ENCODE peak calls at places on chromosomes 6 and 20, in four cellular contexts. C is colonic mucosa, L is NT2/D1, Q is mammary epithelial cell. X is an unnamed sample.

GRCh38 chr20:22453244-22454080 is 130.9 kb downstream of the FOXA2 start:
- DNase-seq in C (peak; percentile 73), L (no peak), Q (peak; percentile 43), X (no peak)

GRCh38 chr6:42448906-42449659 is 2.6 kb downstream of the TRERF1 start:
- DNase-seq in C (no peak), L (no peak), Q (peak; percentile 9), X (no peak)

GRCh38 chr6:138757131-138757530 is 16.4 kb upstream of the CCDC28A start:
- DNase-seq in C (no peak), L (no peak), Q (no peak), X (no peak)

GRCh38 chr6:27836080-27836782 is 76.0 kb downstream of the OR2B2 start:
- DNase-seq in C (no peak), L (no peak), Q (no peak), X (no peak)

GRCh38 chr20:1949306-1949705 is 44.6 kb downstream of the PDYN start:
- DNase-seq in C (no peak), L (no peak), Q (no peak), X (no peak)

GRCh38 chr6:163958646-163959045 is 544.1 kb downstream of the QKI start:
- DNase-seq in C (no peak), L (peak; percentile 33), Q (no peak), X (no peak)

GRCh38 chr6:108619431-108620197 is 58.9 kb downstream of the FOXO3 start:
- DNase-seq in C (no peak), L (no peak), Q (peak; percentile 55), X (no peak)

GRCh38 chr6:82144852-82145332 is 102.7 kb downstream of the IBTK start:
- DNase-seq in C (no peak), L (no peak), Q (peak; percentile 94), X (no peak)

GRCh38 chr20:52493177-52493711 is 301.7 kb upstream of the ZFP64 start:
- DNase-seq in C (no peak), L (no peak), Q (no peak), X (no peak)

GRCh38 chr6:88650029-88650619 is 313.3 kb downstream of the RNGTT start:
- DNase-seq in C (no peak), L (no peak), Q (no peak), X (no peak)

GRCh38 chr20:3785240-3786125 is 1.1 kb downstream of the CENPB start:
- DNase-seq in C (no peak), L (no peak), Q (no peak), X (no peak)

GRCh38 chr6:7742214-7742613 is 16.3 kb downstream of the BMP6 start:
- DNase-seq in C (no peak), L (no peak), Q (no peak), X (no peak)

GRCh38 chr20:23161968-23162696 is 76.0 kb upstream of the CD93 start:
- DNase-seq in C (peak; percentile 90), L (no peak), Q (no peak), X (no peak)

GRCh38 chr6:78810698-78811097 is 56.7 kb upstream of the IRAK1BP1 start:
- DNase-seq in C (no peak), L (no peak), Q (peak; percentile 100), X (no peak)

GRCh38 chr6:121670511-121670910 is 235.1 kb downstream of the GJA1 start:
- DNase-seq in C (no peak), L (no peak), Q (no peak), X (no peak)

GRCh38 chr20:51422912-51423667 is 119.4 kb downstream of the NFATC2 start:
- DNase-seq in C (no peak), L (no peak), Q (no peak), X (no peak)

GRCh38 chr6:147046131-147046530 is 158.1 kb upstream of the STXBP5 start:
- DNase-seq in C (no peak), L (no peak), Q (no peak), X (no peak)

GRCh38 chr6:52725530-52726192 is 37.6 kb downstream of the GSTA2 start:
- DNase-seq in C (peak; percentile 54), L (no peak), Q (peak; percentile 78), X (no peak)

GRCh38 chr6:134896881-134897280 is 53.0 kb downstream of the ALDH8A1 start:
- DNase-seq in C (no peak), L (no peak), Q (no peak), X (no peak)

GRCh38 chr6:112475083-112475482 is 128.0 kb downstream of the RFPL4B start:
- DNase-seq in C (no peak), L (no peak), Q (peak; percentile 55), X (no peak)

GRCh38 chr20:8578191-8578690 is 446.2 kb downstream of the PLCB1 start:
- DNase-seq in C (no peak), L (no peak), Q (no peak), X (no peak)

GRCh38 chr6:46637933-46638332 is 14.7 kb downstream of the CYP39A1 start:
- DNase-seq in C (no peak), L (no peak), Q (no peak), X (no peak)

GRCh38 chr6:104995989-104996617 is 39.2 kb downstream of the LIN28B start:
- DNase-seq in C (no peak), L (no peak), Q (peak; percentile 5), X (no peak)

GRCh38 chr20:1943267-1944002 is 48.2 kb downstream of the SIRPA start:
- DNase-seq in C (peak; percentile 30), L (no peak), Q (peak; percentile 67), X (no peak)

GRCh38 chr20:47506850-47507249 is 5.2 kb downstream of the NCOA3 start:
- DNase-seq in C (no peak), L (no peak), Q (no peak), X (no peak)

DNA sequence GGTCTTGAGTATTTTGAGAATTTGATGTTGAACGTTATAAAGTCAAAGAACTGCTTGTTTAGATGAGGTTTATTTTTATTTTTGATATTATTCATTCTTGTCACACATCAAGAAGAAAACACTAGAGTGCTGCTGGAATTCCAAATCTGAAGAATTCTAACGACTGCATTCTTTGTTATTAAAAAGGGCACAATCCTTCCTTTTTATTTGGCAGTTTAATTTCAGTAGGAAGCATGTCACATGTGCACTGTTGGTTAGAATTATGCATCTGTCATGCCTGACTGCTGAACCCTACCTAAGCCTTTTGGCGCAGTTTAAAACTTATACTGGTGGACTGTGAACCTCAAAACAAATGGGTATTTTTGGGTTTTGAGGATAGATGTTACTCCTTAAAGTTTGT is 4.0 kb downstream of the ID4 start:
- DNase-seq in C (no peak), L (no peak), Q (no peak), X (no peak)
- H3K4me1 ChIP-seq in C (no peaks in the 10 kb centered on the region), L (no peaks in the 10 kb centered on the region), Q (peaks cover 19% of the 10 kb centered on the region), X (peaks cover 27% of the 10 kb centered on the region)

DNA sequence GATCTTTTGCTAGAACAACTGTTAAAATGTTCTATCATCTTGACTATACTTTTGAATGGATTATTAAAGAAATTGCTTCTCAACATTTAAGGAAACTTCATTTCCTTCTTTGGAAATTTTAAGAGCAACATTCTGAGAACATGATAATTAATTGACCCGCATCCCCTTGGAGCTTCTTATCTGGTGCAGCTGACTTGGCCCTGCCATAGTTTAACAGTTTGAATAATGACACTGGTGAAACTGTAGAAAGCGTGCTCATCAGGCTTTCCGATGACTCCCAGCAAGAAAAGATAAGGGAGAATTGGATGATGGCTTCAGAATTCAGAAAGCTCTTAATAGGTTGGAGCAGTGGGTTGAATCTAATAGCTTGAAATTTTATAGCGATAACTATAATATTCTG is 38.1 kb downstream of the SNX9 start:
- DNase-seq in C (no peak), L (no peak), Q (no peak), X (no peak)
- H3K9ac ChIP-seq in C (no peak overlapping the region), L (no peak overlapping the region), Q (no peak overlapping the region), X (no peak overlapping the region)

DNA sequence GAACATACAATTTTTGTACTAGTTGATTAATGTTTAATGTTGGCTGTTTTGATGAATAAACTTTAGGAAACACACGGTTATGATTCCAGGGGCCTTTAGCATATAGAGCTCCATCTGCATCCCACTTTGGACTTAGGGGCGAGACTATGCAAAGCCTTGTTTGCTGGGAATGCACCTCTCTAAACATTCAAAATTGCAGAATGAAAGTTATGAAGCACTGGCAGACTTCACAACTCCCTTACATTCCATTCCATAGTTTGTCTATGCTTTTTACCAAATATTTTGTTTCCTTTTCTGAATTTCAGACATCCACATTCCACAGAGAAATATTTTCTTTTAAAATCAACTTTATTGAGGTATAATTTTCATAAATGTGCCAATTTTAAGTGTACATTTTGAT is 10.3 kb upstream of the TCP11 start:
- DNase-seq in C (no peak), L (no peak), Q (no peak), X (no peak)
- H3K4me1 ChIP-seq in C (no peaks in the 10 kb centered on the region), L (peaks cover 3% of the 10 kb centered on the region), Q (peaks cover 26% of the 10 kb centered on the region), X (peaks cover 18% of the 10 kb centered on the region)

GRCh38 chr6:29753309-29753644 is 30.0 kb downstream of the HLA-F start:
- DNase-seq in C (no peak), L (no peak), Q (no peak), X (no peak)
- H3K9ac ChIP-seq in C (no peak overlapping the region), L (no peak overlapping the region), Q (peak overlapping the region; percentile 74), X (no peak overlapping the region)

GRCh38 chr6:2876210-2877056 is 26.7 kb downstream of the SERPINB9 start:
- DNase-seq in C (peak; percentile 74), L (no peak), Q (peak; percentile 90), X (no peak)
- H3K4me1 ChIP-seq in C (peaks cover 8% of the 10 kb centered on the region), L (peaks cover 6% of the 10 kb centered on the region), Q (peaks cover 29% of the 10 kb centered on the region), X (peaks cover 10% of the 10 kb centered on the region)

DNA sequence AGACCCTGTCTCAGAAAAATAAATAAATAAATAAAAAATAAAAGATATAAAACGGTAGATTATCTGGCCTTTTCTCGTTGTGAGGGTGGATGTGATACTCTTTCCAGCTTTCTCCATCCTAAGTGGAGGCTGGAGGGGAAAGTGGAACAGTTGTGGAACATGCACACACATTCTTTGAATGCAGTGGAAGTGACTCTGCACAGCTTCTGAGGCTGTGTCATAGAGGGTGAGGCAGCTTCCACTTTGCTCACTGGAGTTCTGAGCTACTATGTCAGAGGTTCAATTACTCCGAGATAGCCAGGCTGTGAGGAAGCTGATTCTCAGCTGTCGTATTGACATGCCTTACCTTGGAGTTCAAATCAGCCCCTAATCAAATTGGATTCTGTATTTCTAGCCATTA is 82.2 kb downstream of the CHMP4B start:
- DNase-seq in C (no peak), L (no peak), Q (peak; percentile 43), X (no peak)
- H3K9ac ChIP-seq in C (no peak overlapping the region), L (no peak overlapping the region), Q (no peak overlapping the region), X (no peak overlapping the region)

DNA sequence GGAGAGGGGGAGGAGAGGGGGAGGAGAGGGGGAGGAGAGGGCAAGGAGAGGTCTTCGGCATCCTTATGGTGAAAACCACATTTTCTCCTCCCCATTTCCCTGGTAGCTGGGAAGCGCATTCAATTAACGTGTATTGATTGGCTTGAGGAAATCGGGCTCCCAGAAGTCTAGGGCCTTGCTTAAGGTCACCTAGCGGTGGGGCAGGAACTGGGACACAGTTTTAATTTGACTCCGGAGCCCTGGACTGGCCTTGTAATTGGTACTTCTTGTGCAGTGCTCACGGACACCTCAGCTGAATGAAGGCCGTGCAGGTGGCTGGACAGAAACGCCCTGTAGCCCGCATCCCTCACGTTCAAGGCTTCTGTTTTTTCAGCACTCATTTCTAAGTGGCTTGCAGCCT is 42.8 kb downstream of the CTCFL start:
- DNase-seq in C (no peak), L (no peak), Q (no peak), X (no peak)
- H3K4me1 ChIP-seq in C (no peaks in the 10 kb centered on the region), L (no peaks in the 10 kb centered on the region), Q (no peaks in the 10 kb centered on the region), X (peaks cover 8% of the 10 kb centered on the region)

GRCh38 chr6:83247471-83247870 is 54.3 kb downstream of the RWDD2A start:
- DNase-seq in C (no peak), L (no peak), Q (no peak), X (no peak)
- H3K9ac ChIP-seq in C (no peak overlapping the region), L (no peak overlapping the region), Q (no peak overlapping the region), X (no peak overlapping the region)

GRCh38 chr6:85459224-85459901 is 9.5 kb downstream of the NT5E start:
- DNase-seq in C (no peak), L (no peak), Q (peak; percentile 55), X (no peak)
- H3K4me1 ChIP-seq in C (no peaks in the 10 kb centered on the region), L (peaks cover 5% of the 10 kb centered on the region), Q (peaks cover 82% of the 10 kb centered on the region), X (no peaks in the 10 kb centered on the region)

X was measured in neuronal stem cell.